ENCODE peak calls at places on chromosomes 4 and X, in six cellular contexts. K is activated gamma-delta T cell treated with Interleukin-2 at 50 U/mL for 16 hours, L is GM04504, V is H9, C is astrocyte of the cerebellum, F is amygdala. M is an unnamed sample.

GRCh38 chr4:4845027-4845426 is 14.4 kb upstream of the MSX1 start:
- DNase-seq in L (no peak), V (no peak), C (no peak), K (no peak), F (no peak), M (no peak)

GRCh38 chr4:88998941-88999340 is 58.0 kb downstream of the FAM13A start:
- DNase-seq in C (no peak), K (no peak), V (no peak), F (no peak), L (no peak), M (no peak)

GRCh38 chrX:69195197-69195596 is 29.9 kb upstream of the PJA1 start:
- DNase-seq in F (no peak), V (no peak), L (no peak), C (no peak), K (no peak), M (no peak)

GRCh38 chr4:185796176-185796575 is 15.8 kb downstream of the SORBS2 start:
- DNase-seq in C (no peak), F (no peak), K (no peak), L (no peak), V (no peak), M (no peak)

GRCh38 chr4:113292371-113293042 is 243.1 kb downstream of the ANK2 start:
- DNase-seq in V (peak; percentile 88), L (no peak), K (no peak), F (peak; percentile 38), C (peak; percentile 45), M (no peak)

GRCh38 chrX:110536788-110537187 is 178.1 kb downstream of the RTL9 start:
- DNase-seq in V (no peak), L (no peak), K (no peak), C (no peak), F (no peak), M (no peak)

GRCh38 chrX:70454441-70455365 is 10.1 kb downstream of the DLG3 start:
- DNase-seq in C (peak; percentile 39), K (peak; percentile 61), F (no peak), L (no peak), V (peak; percentile 95), M (peak; percentile 49)

GRCh38 chr4:110586137-110586850 is 36.6 kb downstream of the PITX2 start:
- DNase-seq in K (no peak), F (no peak), C (peak; percentile 57), L (peak; percentile 40), V (no peak), M (peak; percentile 64)

GRCh38 chrX:34873500-34874225 is 68.9 kb upstream of the FAM47B start:
- DNase-seq in L (no peak), F (no peak), K (no peak), C (no peak), V (no peak), M (no peak)

GRCh38 chr4:77927991-77928925 is 65.6 kb downstream of the MRPL1 start:
- DNase-seq in K (no peak), C (peak; percentile 39), F (no peak), V (no peak), L (no peak), M (peak; percentile 92)

GRCh38 chr4:27081675-27082579 is 221.3 kb downstream of the STIM2 start:
- DNase-seq in K (no peak), C (no peak), L (no peak), F (no peak), V (no peak), M (no peak)

GRCh38 chrX:119478504-119478903 is 10.3 kb downstream of the SLC25A5 start:
- DNase-seq in L (no peak), K (no peak), V (no peak), F (no peak), C (no peak), M (no peak)

M was measured in endothelial cell of umbilical vein.